ENCODE peak calls at places on chromosome 15, in six cellular contexts. One of them, this sample, is unnamed.

GRCh38 chr15:61084944-61085367 is 144.1 kb downstream of the RORA start:
- DNase-seq in esophagus muscularis mucosa: no peak
- DNase-seq in NB4: peak; percentile 79
- DNase-seq in HCT116: no peak
- DNase-seq in uterus: peak; percentile 60
- DNase-seq in lower leg skin: no peak
- DNase-seq in this sample: no peak

GRCh38 chr15:96177279-96177678 is 153.2 kb upstream of the NR2F2 start:
- DNase-seq in lower leg skin: no peak
- DNase-seq in uterus: no peak
- DNase-seq in NB4: no peak
- DNase-seq in HCT116: no peak
- DNase-seq in esophagus muscularis mucosa: no peak
- DNase-seq in this sample: no peak

GRCh38 chr15:63793046-63793483 is 40.7 kb downstream of the HERC1 start:
- DNase-seq in uterus: no peak
- DNase-seq in HCT116: no peak
- DNase-seq in esophagus muscularis mucosa: no peak
- DNase-seq in NB4: no peak
- DNase-seq in lower leg skin: no peak
- DNase-seq in this sample: no peak

GRCh38 chr15:26126070-26126469 is 262.9 kb upstream of the ATP10A start:
- DNase-seq in esophagus muscularis mucosa: peak; percentile 91
- DNase-seq in lower leg skin: no peak
- DNase-seq in uterus: no peak
- DNase-seq in NB4: no peak
- DNase-seq in HCT116: no peak
- DNase-seq in this sample: no peak

GRCh38 chr15:40038654-40039543 is at the start of gene SRP14:
- DNase-seq in lower leg skin: peak; percentile 95
- DNase-seq in uterus: peak; percentile 94
- DNase-seq in HCT116: peak; percentile 79
- DNase-seq in NB4: peak; percentile 95
- DNase-seq in esophagus muscularis mucosa: peak; percentile 98
- DNase-seq in this sample: peak; percentile 93

GRCh38 chr15:38562278-38562677 is 2.3 kb downstream of the RASGRP1 start:
- DNase-seq in NB4: no peak
- DNase-seq in esophagus muscularis mucosa: peak; percentile 78
- DNase-seq in uterus: no peak
- DNase-seq in HCT116: no peak
- DNase-seq in lower leg skin: no peak
- DNase-seq in this sample: no peak

GRCh38 chr15:47384316-47384715 is 333.0 kb upstream of the SEMA6D start:
- DNase-seq in uterus: peak; percentile 20
- DNase-seq in lower leg skin: no peak
- DNase-seq in esophagus muscularis mucosa: no peak
- DNase-seq in HCT116: no peak
- DNase-seq in NB4: peak; percentile 3
- DNase-seq in this sample: no peak

GRCh38 chr15:75036269-75036668 is 12.9 kb downstream of the PPCDC start:
- DNase-seq in NB4: peak; percentile 40
- DNase-seq in esophagus muscularis mucosa: no peak
- DNase-seq in uterus: no peak
- DNase-seq in HCT116: peak; percentile 72
- DNase-seq in lower leg skin: no peak
- DNase-seq in this sample: peak; percentile 23

GRCh38 chr15:51938286-51938685 is 33.3 kb downstream of the LEO1 start:
- DNase-seq in lower leg skin: no peak
- DNase-seq in NB4: no peak
- DNase-seq in uterus: no peak
- DNase-seq in esophagus muscularis mucosa: no peak
- DNase-seq in HCT116: no peak
- DNase-seq in this sample: no peak

DNA sequence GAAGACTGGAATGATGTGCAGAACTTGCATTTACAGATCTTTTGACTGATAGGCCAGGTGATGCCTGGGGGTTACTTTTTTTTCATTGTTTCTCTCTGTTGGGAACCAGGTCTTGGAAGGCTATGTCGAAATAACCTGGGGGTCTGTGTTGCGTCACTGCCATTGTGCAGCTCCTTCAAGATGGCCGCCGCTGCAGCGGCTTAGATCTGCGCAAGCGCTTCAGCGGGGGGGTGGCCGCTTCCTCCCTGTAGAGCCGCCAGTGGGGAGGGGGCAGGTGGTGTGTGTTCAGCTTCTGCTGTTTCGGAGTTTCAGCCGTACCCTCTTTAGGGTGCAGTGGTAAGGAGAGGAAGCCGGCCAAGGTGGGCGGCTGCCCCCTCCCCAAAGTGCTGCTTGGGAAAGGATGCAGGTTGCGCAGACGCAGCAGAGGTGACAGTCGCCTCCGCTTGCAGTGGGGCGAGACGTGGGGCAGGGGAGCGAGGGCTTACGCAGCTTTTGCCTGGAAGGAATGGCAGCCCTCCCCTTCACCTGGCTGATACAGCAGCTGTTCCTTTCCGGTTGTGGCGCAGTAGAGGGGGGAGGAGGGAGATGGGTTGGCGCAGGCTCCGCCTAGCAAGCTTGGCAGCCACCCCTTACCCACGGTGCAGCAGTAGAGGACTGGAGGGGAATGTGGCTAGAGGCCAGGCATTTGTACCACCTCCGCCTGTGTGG is 1.5 kb downstream of the SNRPN start:
- DNase-seq in lower leg skin: peak; percentile 54
- DNase-seq in NB4: no peak
- DNase-seq in HCT116: no peak
- DNase-seq in uterus: peak; percentile 58
- DNase-seq in esophagus muscularis mucosa: peak; percentile 92
- DNase-seq in this sample: peak; percentile 73
- TF ChIP-seq POLR2A in lower leg skin: no peak
- TF ChIP-seq POLR2A in NB4: no peak
- TF ChIP-seq POLR2A in HCT116: no peak
- TF ChIP-seq POLR2A in uterus: peak; percentile 5
- TF ChIP-seq POLR2A in esophagus muscularis mucosa: no peak
- TF ChIP-seq POLR2A in this sample: peak; percentile 36

GRCh38 chr15:100667405-100668320 is 65.3 kb downstream of the ASB7 start:
- DNase-seq in NB4: no peak
- DNase-seq in esophagus muscularis mucosa: no peak
- DNase-seq in lower leg skin: no peak
- DNase-seq in HCT116: no peak
- DNase-seq in uterus: peak; percentile 58
- DNase-seq in this sample: no peak
- TF ChIP-seq POLR2A in NB4: no peak
- TF ChIP-seq POLR2A in esophagus muscularis mucosa: no peak
- TF ChIP-seq POLR2A in lower leg skin: no peak
- TF ChIP-seq POLR2A in HCT116: no peak
- TF ChIP-seq POLR2A in uterus: no peak
- TF ChIP-seq POLR2A in this sample: no peak

DNA sequence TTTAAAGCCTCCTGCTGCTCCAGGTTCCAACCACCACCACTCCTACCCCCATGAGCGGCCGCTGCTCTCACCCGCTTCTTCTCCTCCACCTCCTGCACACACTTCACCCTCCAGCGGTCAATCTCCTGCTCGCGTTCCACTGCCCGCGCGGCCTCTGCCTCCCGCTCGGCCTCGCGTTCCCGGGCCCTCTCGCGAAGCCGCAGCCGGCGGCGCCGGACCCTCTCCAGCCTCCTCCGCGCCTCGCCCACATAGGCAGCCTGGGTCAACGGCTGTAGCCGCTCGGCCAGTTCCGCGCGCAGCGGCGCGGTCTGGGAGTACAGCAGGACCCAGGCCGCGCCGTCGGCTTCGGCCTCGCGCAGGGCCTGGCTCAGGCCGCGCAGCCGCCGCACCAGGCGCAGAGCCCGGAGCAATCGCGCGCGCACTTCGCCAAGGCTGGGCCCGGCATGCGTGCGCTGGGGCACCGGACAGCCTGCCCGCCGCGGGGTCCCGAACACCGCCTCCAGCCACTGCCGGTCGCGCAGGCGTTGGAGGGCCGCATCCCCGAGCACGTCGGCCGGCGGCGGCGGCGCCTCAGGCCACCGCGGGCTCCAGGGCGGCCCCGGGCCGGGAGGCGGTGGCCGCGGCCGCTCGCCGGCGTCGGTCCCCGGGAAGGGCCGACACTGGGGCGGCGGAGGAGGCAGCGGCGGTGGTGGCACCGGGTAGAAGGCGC is 613 bp downstream of the PDCD7 start:
- DNase-seq in NB4: peak; percentile 74
- DNase-seq in uterus: no peak
- DNase-seq in HCT116: no peak
- DNase-seq in esophagus muscularis mucosa: no peak
- DNase-seq in lower leg skin: no peak
- DNase-seq in this sample: peak; percentile 81
- TF ChIP-seq POLR2A in NB4: no peak
- TF ChIP-seq POLR2A in uterus: no peak
- TF ChIP-seq POLR2A in HCT116: no peak
- TF ChIP-seq POLR2A in esophagus muscularis mucosa: no peak
- TF ChIP-seq POLR2A in lower leg skin: no peak
- TF ChIP-seq POLR2A in this sample: no peak

DNA sequence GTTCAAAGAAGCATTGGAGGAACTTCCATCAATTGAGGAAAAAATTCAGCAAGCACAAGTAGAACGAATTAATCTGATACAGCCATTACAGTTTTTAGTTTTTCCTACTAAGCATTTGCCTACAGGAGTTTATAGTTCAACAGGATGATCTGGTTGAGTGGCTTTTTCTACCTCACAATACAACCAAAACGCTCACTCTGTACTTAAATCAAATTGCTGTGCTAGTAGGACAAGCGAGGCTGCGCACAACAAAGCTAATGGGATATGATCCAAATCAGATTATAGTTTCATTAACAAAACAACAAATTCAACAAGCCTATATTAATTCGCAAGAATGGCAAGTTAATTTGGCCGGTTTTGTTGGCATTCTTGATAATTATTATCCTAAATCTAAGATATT is 44.2 kb downstream of the ETFA start:
- DNase-seq in HCT116: no peak
- DNase-seq in esophagus muscularis mucosa: no peak
- DNase-seq in NB4: no peak
- DNase-seq in lower leg skin: no peak
- DNase-seq in uterus: no peak
- DNase-seq in this sample: no peak
- TF ChIP-seq POLR2A in HCT116: no peak
- TF ChIP-seq POLR2A in esophagus muscularis mucosa: no peak
- TF ChIP-seq POLR2A in NB4: no peak
- TF ChIP-seq POLR2A in lower leg skin: no peak
- TF ChIP-seq POLR2A in uterus: no peak
- TF ChIP-seq POLR2A in this sample: no peak

DNA sequence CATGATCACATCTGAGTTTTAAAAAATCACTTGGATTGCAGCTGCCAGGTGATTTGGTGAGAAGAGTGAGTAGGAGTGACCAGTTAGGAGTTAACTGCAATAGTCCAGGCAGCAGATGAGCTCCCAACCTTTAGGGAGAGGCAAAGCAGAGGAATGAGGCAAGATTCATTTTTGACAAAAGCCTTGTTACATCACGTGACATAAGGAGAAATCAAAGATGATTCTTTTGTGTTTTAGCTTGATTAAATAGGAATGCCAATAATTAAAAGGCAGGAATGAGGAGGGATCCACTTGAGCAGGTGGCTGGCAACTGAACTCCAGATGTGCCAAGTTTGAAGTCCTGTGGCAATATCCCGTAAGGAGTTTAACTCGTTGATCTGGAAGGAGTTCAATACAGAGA is 2.5 kb downstream of the GATM start:
- DNase-seq in uterus: no peak
- DNase-seq in NB4: no peak
- DNase-seq in HCT116: no peak
- DNase-seq in lower leg skin: no peak
- DNase-seq in esophagus muscularis mucosa: no peak
- DNase-seq in this sample: no peak
- TF ChIP-seq POLR2A in uterus: no peak
- TF ChIP-seq POLR2A in NB4: no peak
- TF ChIP-seq POLR2A in HCT116: no peak
- TF ChIP-seq POLR2A in lower leg skin: no peak
- TF ChIP-seq POLR2A in esophagus muscularis mucosa: no peak
- TF ChIP-seq POLR2A in this sample: no peak

GRCh38 chr15:85690546-85691226 is 104.0 kb downstream of the KLHL25 start:
- DNase-seq in lower leg skin: no peak
- DNase-seq in esophagus muscularis mucosa: no peak
- DNase-seq in NB4: peak; percentile 64
- DNase-seq in HCT116: no peak
- DNase-seq in uterus: no peak
- DNase-seq in this sample: peak; percentile 9
- TF ChIP-seq POLR2A in lower leg skin: no peak
- TF ChIP-seq POLR2A in esophagus muscularis mucosa: no peak
- TF ChIP-seq POLR2A in NB4: no peak
- TF ChIP-seq POLR2A in HCT116: no peak
- TF ChIP-seq POLR2A in uterus: no peak
- TF ChIP-seq POLR2A in this sample: no peak

GRCh38 chr15:48695088-48695834 is 49.8 kb upstream of the FBN1 start:
- DNase-seq in NB4: no peak
- DNase-seq in esophagus muscularis mucosa: no peak
- DNase-seq in uterus: no peak
- DNase-seq in lower leg skin: no peak
- DNase-seq in HCT116: no peak
- DNase-seq in this sample: no peak
- TF ChIP-seq POLR2A in NB4: no peak
- TF ChIP-seq POLR2A in esophagus muscularis mucosa: no peak
- TF ChIP-seq POLR2A in uterus: no peak
- TF ChIP-seq POLR2A in lower leg skin: no peak
- TF ChIP-seq POLR2A in HCT116: no peak
- TF ChIP-seq POLR2A in this sample: no peak